ENCODE peak calls at places on chromosomes 2 and 18, in six cellular contexts. B is thoracic aorta, Z is neural progenitor cell, N is left lung, H is lung, I is kidney epithelial cell. A is an unnamed sample.

GRCh38 chr2:132463719-132464118 is 47.1 kb downstream of the GPR39 start:
- DNase-seq in N (no peak), H (no peak), B (no peak), I (no peak), Z (no peak), A (no peak)

GRCh38 chr2:63755216-63755615 is 86.5 kb upstream of the UGP2 start:
- DNase-seq in I (no peak), H (no peak), N (no peak), Z (no peak), B (no peak), A (no peak)

GRCh38 chr18:48410095-48410920 is 1.1 kb upstream of the ZBTB7C start:
- DNase-seq in Z (peak), B (peak), H (peak), N (peak), I (no peak), A (peak)

GRCh38 chr18:9711361-9712129 is 3.4 kb downstream of the RAB31 start:
- DNase-seq in N (no peak), B (no peak), I (no peak), H (no peak), Z (no peak), A (no peak)

GRCh38 chr2:65057391-65058052 is 1.3 kb downstream of the CEP68 start:
- DNase-seq in H (no peak), I (no peak), Z (no peak), N (no peak), B (no peak), A (no peak)

GRCh38 chr2:120317916-120318315 is 28.0 kb upstream of the INHBB start:
- DNase-seq in Z (no peak), I (no peak), H (no peak), N (no peak), B (no peak), A (no peak)

GRCh38 chr2:55047677-55048299 is 2.5 kb downstream of the RTN4 start:
- DNase-seq in H (no peak), B (no peak), I (no peak), Z (no peak), N (no peak), A (no peak)

GRCh38 chr18:38421016-38421415 is 855.4 kb upstream of the CELF4 start:
- DNase-seq in I (no peak), Z (peak), B (no peak), H (no peak), N (no peak), A (no peak)

GRCh38 chr2:174901075-174901474 is 104.1 kb downstream of the CHN1 start:
- DNase-seq in Z (peak), I (no peak), N (no peak), B (no peak), H (no peak), A (no peak)

GRCh38 chr2:128623776-128624424 is 305.2 kb upstream of the HS6ST1 start:
- DNase-seq in I (peak), B (no peak), Z (no peak), H (no peak), N (no peak), A (no peak)

GRCh38 chr18:54090856-54091255 is 133.6 kb downstream of the MBD2 start:
- DNase-seq in H (no peak), Z (no peak), N (no peak), I (no peak), B (no peak), A (no peak)

GRCh38 chr18:54086046-54086802 is 138.2 kb downstream of the MBD2 start:
- DNase-seq in Z (no peak), B (no peak), N (no peak), I (no peak), H (no peak), A (no peak)

GRCh38 chr18:54089749-54090459 is 134.6 kb downstream of the MBD2 start:
- DNase-seq in N (no peak), B (no peak), H (no peak), Z (peak), I (no peak), A (no peak)

GRCh38 chr18:54086863-54087262 is 137.6 kb downstream of the MBD2 start:
- DNase-seq in H (no peak), N (no peak), I (no peak), Z (no peak), B (no peak), A (no peak)
- TF ChIP-seq CTCF in H (no peak), N (no peak), I (no peak), Z (no peak), B (no peak), A (no peak)

GRCh38 chr2:35035883-35036282 is 1319.7 kb upstream of the CRIM1 start:
- DNase-seq in B (no peak), H (no peak), Z (peak), N (no peak), I (no peak), A (no peak)
- TF ChIP-seq CTCF in B (no peak), H (no peak), Z (peak), N (no peak), I (peak), A (no peak)

DNA sequence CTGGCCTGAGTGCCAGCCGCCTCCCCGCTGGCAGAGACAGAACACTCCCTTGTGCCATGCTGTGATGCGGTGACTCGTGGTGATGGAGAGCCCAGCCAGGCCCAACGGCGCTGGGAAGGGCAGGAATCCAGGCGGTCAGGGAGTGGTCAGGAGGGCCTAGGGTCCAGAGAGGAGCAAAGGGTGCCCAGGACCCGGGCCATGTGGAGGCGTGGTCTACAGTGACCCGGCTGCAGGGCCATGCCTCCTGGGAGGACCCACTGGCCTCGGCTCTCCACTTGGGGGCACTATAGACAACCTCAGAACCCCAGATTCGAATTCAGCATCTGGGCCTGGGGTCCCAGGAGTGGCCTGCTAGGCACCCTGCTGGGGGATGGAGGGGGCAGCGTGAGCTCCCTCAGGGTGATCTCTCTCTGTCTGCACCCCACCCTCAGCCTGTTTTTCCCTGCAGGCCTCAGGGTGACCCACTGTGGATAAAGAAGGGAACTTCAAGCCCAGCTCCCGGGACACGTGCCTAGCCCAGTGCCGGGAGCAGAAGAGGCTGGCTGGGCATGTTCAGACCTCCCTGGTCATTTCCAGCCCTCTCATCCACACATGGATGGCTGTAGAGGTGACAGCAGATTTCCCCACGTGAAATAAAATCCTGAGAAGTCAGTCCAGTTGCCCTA is 13.0 kb downstream of the AMER3 start:
- DNase-seq in I (no peak), N (no peak), H (no peak), B (no peak), Z (no peak), A (no peak)
- TF ChIP-seq CTCF in I (no peak), N (no peak), H (no peak), B (no peak), Z (peak), A (no peak)

GRCh38 chr2:15034246-15034645 is 401.7 kb downstream of the LRATD1 start:
- DNase-seq in H (no peak), N (no peak), B (no peak), I (no peak), Z (no peak), A (no peak)
- TF ChIP-seq CTCF in H (no peak), N (no peak), B (no peak), I (no peak), Z (no peak), A (no peak)